ENCODE peak calls at places on chromosomes 13 and 19, in four cellular contexts. P is AG04450, N is heart left ventricle, W is coronary artery. T is an unnamed sample.

GRCh38 chr19:49473868-49474544 is at the start of gene FLT3LG:
- DNase-seq in N (peak), W (peak), P (no peak), T (peak)

GRCh38 chr13:89458456-89458855 is 1787.3 kb downstream of the SLITRK5 start:
- DNase-seq in W (no peak), N (no peak), P (no peak), T (no peak)

GRCh38 chr19:33872445-33873320 is 76.0 kb downstream of the KCTD15 start:
- DNase-seq in P (no peak), W (no peak), N (peak), T (no peak)

GRCh38 chr19:53906211-53907192 is 2.6 kb upstream of the CACNG7 start:
- DNase-seq in P (no peak), N (peak), W (no peak), T (peak)

GRCh38 chr19:35746556-35746955 is 1.1 kb downstream of the PSENEN start:
- DNase-seq in N (no peak), W (no peak), P (no peak), T (no peak)

GRCh38 chr19:36891768-36892357 is 24.2 kb downstream of the ZNF829 start:
- DNase-seq in P (no peak), N (no peak), W (no peak), T (no peak)

GRCh38 chr13:55649485-55649884 is 1491.2 kb upstream of the PRR20A start:
- DNase-seq in N (no peak), W (no peak), P (no peak), T (no peak)

GRCh38 chr19:52453324-52454094 is at the start of gene ZNF578:
- DNase-seq in W (peak), N (peak), P (peak), T (peak)

GRCh38 chr19:20423381-20424207 is 142.0 kb downstream of the ZNF737 start:
- DNase-seq in N (peak), P (no peak), W (peak), T (peak)

GRCh38 chr13:51682691-51683090 is 98.4 kb downstream of the WDFY2 start:
- DNase-seq in N (no peak), W (no peak), P (no peak), T (no peak)

DNA sequence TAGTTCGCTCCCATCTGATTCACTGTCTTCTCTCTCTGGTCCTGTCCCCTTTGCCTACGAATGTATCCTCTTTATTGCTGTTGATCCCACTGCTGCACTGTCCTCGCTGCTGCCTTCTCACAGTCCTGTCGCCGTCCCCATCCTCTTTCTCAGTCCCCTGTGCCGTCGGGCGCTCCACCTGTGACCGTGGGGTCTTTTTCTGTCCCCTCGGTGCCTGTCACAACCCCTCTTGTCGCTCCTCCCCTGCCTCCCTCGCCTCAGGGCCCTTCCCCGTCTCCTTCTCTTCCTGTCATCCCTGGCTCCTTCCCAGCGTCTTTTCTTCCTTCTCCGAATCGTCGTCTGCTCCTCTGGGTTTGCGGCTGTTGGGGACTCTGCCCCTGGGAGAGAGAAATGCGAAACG is 32.3 kb downstream of the SYT3 start:
- DNase-seq in P (no peak), N (no peak), W (no peak), T (no peak)
- H3K4me3 ChIP-seq in P (no peak), N (no peak), W (no peak), T (peak)

GRCh38 chr19:58468216-58468839 is 1.4 kb downstream of the ZNF324 start:
- DNase-seq in W (no peak), N (no peak), P (no peak), T (peak)

GRCh38 chr19:58471736-58472135 is 4.4 kb upstream of the ZNF446 start:
- DNase-seq in P (no peak), W (no peak), N (no peak), T (no peak)

GRCh38 chr19:58466760-58467589 is at the start of gene ZNF324:
- DNase-seq in W (peak), P (peak), N (peak), T (peak)

GRCh38 chr19:58469241-58470013 is 2.5 kb downstream of the ZNF324 start:
- DNase-seq in W (no peak), N (no peak), P (no peak), T (no peak)

DNA sequence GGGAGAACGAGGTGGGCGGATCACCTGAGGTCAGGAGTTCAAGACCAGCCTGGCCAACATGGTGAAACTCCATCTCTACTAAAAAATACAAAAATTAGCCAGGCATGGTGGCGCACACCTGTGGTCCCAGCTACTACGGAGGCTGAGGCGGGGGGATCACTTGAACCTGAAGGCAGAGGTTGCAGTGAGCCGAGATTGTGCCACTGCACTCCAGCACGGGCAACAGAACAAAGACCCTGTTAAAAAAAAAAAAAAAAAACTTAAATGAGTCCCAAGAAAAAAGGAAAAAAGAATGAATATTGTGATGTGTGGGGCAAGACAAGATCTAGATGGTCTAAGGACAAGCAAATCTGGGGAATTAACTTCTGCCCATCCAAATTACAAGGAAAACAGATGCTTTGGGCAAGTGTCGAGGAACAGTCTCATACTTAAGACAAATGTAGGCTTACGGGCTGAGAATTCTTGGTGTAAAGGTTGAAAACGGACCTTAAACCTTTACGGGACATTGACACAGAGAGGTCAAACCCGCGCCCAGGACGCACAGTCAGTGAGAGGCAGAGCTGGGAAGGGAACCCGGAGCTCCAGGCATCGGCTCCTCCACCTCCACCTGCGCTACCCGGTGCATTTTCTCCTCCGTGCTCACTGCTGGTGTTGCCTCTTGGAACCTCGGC is 656 bp upstream of the ZNF324 start:
- DNase-seq in N (no peak), W (no peak), P (no peak), T (peak)
- H3K4me3 ChIP-seq in N (peak), W (peak), P (peak), T (peak)

DNA sequence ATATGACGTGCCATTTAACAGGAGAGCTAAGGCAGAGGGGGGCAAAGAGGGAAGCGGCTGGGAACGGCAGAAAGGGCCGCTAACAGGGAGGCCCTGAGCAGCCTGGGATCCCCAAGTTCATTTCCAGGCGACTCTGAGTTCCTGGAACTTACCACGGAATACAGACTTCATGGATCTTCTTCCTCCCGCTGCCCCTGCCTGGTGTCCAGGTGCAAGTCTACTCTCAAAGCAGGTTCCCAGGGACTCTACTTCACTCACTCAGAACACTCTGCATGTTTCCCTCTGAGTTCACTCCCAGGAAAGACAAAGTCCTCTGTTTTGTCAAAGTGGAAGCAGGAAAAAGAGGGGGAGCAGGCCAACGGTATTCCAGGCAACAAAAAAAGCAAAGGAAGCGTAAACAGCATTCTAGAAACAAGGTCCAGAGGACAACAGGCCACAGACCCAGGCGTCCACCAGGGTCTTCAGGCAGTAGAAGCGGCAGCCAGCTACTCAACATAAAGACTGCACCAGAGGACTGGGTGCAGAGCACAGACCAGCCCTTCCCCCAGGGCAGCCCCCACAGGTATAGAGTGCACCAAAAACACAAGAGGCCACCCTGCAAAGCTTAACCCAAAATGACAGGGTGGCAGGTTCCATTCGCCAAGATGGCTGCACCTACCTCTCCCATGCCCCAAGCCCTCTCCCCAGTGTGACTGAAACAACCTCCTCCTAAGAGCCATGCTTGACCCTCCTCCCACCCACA is 3.0 kb downstream of the MIER2 start:
- DNase-seq in W (no peak), P (no peak), N (no peak), T (no peak)
- H3K4me3 ChIP-seq in W (peak), P (peak), N (peak), T (no peak)

GRCh38 chr19:38674388-38675133 is 27.1 kb downstream of the ACTN4 start:
- DNase-seq in N (peak), W (no peak), P (no peak), T (no peak)
- H3K4me3 ChIP-seq in N (no peak), W (peak), P (no peak), T (no peak)

GRCh38 chr19:44757057-44757734 is 8.7 kb downstream of the BCL3 start:
- DNase-seq in W (peak), P (no peak), N (peak), T (peak)

GRCh38 chr19:44759083-44759804 is 10.7 kb downstream of the BCL3 start:
- DNase-seq in W (no peak), P (no peak), N (no peak), T (peak)

GRCh38 chr19:44756089-44756562 is 7.6 kb downstream of the BCL3 start:
- DNase-seq in N (no peak), W (no peak), P (no peak), T (peak)

GRCh38 chr19:44757735-44758505 is 9.4 kb downstream of the BCL3 start:
- DNase-seq in W (peak), N (peak), P (no peak), T (peak)

DNA sequence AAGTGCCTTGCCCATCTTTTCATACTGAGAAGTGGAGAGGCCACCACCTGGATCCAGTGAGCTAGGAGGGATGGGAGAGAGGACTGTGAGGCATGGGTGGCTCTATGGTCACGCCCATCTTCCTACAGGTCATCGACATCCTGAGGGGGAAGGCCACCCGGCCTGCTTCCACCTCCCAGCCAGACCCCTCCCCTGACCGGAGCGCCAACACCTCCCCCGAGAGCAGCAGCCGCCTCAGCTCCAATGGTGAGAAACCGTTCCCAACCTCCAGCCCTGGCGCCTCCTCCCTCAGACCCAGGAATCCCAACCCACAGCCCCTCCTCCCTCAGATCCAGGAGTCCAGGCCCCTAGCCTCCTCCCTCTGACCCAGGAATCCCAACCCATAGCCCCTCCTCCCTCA is 10.1 kb downstream of the BCL3 start:
- DNase-seq in P (no peak), W (no peak), N (peak), T (peak)
- H3K4me3 ChIP-seq in P (peak), W (peak), N (peak), T (peak)

GRCh38 chr19:18090545-18091216 is 3.9 kb upstream of the IL12RB1 start:
- DNase-seq in N (no peak), P (no peak), W (no peak), T (peak)
- H3K4me3 ChIP-seq in N (no peak), P (no peak), W (no peak), T (no peak)

DNA sequence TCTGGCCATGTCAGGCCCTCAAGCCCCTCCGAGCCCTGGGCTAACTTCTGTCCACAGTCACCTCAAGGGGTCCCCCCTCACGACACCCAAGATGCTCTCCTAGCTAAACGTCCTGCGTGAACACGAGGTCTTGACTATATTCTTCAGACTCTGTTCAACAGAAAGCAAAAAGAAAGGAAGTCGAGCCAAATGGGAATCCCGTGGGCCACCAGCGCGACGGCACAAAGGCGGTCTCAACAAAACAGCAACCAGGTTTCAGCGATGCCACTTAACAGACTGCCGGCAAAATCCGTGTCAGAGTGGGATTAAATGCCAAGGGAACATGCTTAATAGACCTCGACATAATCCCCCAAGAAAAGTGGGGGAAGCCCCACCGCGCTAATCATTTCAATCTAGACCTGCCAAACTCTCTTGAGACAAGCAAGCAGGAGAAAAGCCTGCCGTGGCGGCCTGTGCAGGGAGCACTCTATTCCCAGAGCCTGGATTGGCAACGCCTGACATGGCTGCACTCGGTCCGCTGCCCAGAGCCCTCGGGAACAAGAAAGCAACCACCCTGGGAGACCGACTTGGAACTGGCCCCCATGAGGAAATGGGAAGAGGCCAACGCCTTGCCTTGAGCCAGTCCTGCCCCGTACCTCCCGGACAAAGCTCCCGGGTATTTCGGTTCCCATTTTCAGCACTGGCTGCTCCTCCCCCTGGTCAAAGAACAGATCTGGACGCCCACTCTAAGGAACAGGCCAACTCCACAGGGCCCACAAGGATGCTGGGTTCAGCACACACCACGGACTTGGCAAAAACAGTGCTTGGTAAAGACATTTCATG is 16.0 kb downstream of the ZC3H4 start:
- DNase-seq in P (no peak), W (peak), N (peak), T (no peak)
- H3K4me3 ChIP-seq in P (no peak), W (peak), N (peak), T (no peak)

DNA sequence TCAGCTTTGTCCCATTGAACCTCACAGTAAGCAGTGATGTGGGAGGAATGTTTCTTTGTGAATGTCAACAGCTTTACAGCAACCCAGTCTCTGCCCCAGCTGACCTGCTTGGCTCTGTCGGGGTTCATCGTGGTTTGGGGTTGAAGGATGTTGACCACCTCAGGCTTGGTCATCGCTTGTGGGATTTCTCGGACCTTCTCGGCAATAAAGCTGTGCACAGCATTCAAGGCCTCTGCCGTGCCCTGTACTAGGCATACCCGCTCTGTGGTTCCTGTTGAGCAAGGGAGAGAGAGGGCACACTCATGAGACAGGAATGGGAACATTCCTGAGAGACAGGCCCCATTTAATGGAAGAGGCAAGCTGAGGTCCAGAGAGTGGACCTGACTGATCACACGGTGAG is 20.0 kb downstream of the NOVA2 start:
- DNase-seq in N (no peak), W (no peak), P (no peak), T (no peak)
- H3K4me3 ChIP-seq in N (no peak), W (no peak), P (no peak), T (no peak)

GRCh38 chr13:106521101-106521799 is 14.2 kb downstream of the EFNB2 start:
- DNase-seq in P (no peak), W (no peak), N (no peak), T (no peak)
- H3K4me3 ChIP-seq in P (no peak), W (no peak), N (no peak), T (no peak)

DNA sequence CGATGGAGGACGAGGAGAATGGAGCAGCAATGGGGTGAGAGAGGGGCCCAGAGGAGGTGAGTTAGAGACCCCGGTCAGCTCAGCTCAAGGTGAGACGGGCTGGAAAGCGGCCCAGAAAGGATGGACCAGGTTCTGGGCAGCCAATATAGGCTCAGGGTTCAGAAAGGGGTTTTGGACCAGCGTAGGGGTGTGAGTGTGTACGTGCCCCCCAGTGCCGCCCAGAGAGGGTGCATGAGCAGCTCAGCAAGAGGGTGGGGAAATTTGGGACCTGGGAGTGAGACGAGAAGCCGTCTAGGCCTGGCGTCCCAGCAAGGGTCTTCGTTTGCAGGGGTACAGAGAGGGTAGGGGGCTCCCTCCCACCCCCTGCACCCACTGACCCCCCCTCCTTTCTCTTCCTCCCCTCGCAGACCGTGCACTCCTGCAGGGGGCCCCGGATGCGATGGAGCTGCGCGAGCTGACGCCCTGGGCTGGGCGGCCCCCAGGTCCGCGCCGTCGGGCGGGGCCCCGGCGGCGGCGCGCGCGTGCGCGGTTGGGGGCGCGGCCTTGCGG is 12.1 kb downstream of the FUT6 start:
- DNase-seq in N (no peak), P (no peak), W (peak), T (no peak)
- H3K4me3 ChIP-seq in N (peak), P (peak), W (peak), T (peak)